ENCODE peak calls at places on chromosome 22, in ten cellular contexts. I, A, L, V, P, Z, R, G, N and B are unnamed samples.
A peak's percentile ranks its signal among the peaks of the same experiment; 100 is the strongest.

GRCh38 chr22:32707971-32708370 is 93.5 kb upstream of the TIMP3 start:
- DNase-seq in I (no peak), L (no peak), G (no peak), V (no peak), P (no peak), A (no peak), R (peak; percentile 69), Z (no peak), N (no peak), B (no peak)

GRCh38 chr22:48398181-48398905 is 1429.3 kb downstream of the BRD1 start:
- DNase-seq in V (no peak), A (no peak), Z (no peak), G (no peak), L (no peak), R (no peak), N (no peak), I (no peak), P (no peak), B (no peak)

GRCh38 chr22:42948205-42948804 is 66.6 kb downstream of the PACSIN2 start:
- DNase-seq in N (no peak), A (no peak), R (no peak), L (no peak), P (no peak), V (no peak), G (no peak), Z (no peak), I (no peak), B (no peak)

GRCh38 chr22:32281092-32281491 is 25.9 kb upstream of the SLC5A4 start:
- DNase-seq in V (no peak), L (peak; percentile 66), N (no peak), G (no peak), A (no peak), I (no peak), P (no peak), Z (no peak), R (peak; percentile 31), B (no peak)

GRCh38 chr22:41285441-41285819 is 557 bp downstream of the RANGAP1 start:
- DNase-seq in A (peak; percentile 64), P (peak; percentile 61), N (peak; percentile 76), R (peak; percentile 98), I (peak; percentile 44), Z (no peak), V (no peak), G (no peak), L (peak; percentile 93), B (peak; percentile 50)

GRCh38 chr22:23128269-23129108 is 13.3 kb downstream of the RSPH14 start:
- DNase-seq in L (peak; percentile 84), P (peak; percentile 91), R (peak; percentile 88), N (no peak), G (peak; percentile 84), Z (peak; percentile 62), I (peak; percentile 87), A (peak; percentile 72), V (peak; percentile 26), B (peak; percentile 88)

GRCh38 chr22:41822289-41823057 is 10.4 kb upstream of the SREBF2 start:
- DNase-seq in L (peak; percentile 81), A (no peak), P (peak; percentile 79), N (no peak), R (peak; percentile 68), I (no peak), V (no peak), Z (peak; percentile 32), G (no peak), B (no peak)

GRCh38 chr22:30167327-30167726 is 79.2 kb downstream of the LIF start:
- DNase-seq in P (no peak), A (no peak), R (no peak), G (no peak), Z (no peak), I (no peak), L (no peak), V (no peak), N (no peak), B (no peak)

GRCh38 chr22:37012262-37012904 is 6.9 kb downstream of the TST start:
- DNase-seq in G (no peak), R (peak; percentile 25), A (peak; percentile 70), N (no peak), P (no peak), Z (no peak), I (no peak), L (no peak), V (no peak), B (no peak)

GRCh38 chr22:48827228-48827810 is 1000.4 kb downstream of the BRD1 start:
- DNase-seq in G (no peak), P (no peak), L (no peak), V (no peak), I (no peak), R (no peak), N (peak; percentile 39), Z (no peak), A (no peak), B (no peak)

GRCh38 chr22:38419121-38419863 is 35.7 kb downstream of the KCNJ4 start:
- DNase-seq in V (no peak), G (no peak), L (no peak), R (no peak), P (no peak), I (no peak), Z (no peak), A (no peak), N (no peak), B (no peak)

GRCh38 chr22:24289138-24289537 is 18.5 kb downstream of the SPECC1L start:
- DNase-seq in A (no peak), L (peak; percentile 86), I (no peak), R (peak; percentile 82), G (no peak), V (peak; percentile 93), Z (peak; percentile 67), P (no peak), N (no peak), B (no peak)

GRCh38 chr22:24289781-24290181 is 19.1 kb downstream of the SPECC1L start:
- DNase-seq in A (no peak), I (no peak), G (no peak), L (peak; percentile 20), V (no peak), P (no peak), Z (no peak), N (no peak), R (peak; percentile 22), B (peak; percentile 15)

GRCh38 chr22:24290459-24290858 is 19.8 kb downstream of the SPECC1L start:
- DNase-seq in G (no peak), A (no peak), L (peak; percentile 34), P (no peak), V (no peak), N (no peak), I (no peak), Z (no peak), R (peak; percentile 59), B (no peak)

DNA sequence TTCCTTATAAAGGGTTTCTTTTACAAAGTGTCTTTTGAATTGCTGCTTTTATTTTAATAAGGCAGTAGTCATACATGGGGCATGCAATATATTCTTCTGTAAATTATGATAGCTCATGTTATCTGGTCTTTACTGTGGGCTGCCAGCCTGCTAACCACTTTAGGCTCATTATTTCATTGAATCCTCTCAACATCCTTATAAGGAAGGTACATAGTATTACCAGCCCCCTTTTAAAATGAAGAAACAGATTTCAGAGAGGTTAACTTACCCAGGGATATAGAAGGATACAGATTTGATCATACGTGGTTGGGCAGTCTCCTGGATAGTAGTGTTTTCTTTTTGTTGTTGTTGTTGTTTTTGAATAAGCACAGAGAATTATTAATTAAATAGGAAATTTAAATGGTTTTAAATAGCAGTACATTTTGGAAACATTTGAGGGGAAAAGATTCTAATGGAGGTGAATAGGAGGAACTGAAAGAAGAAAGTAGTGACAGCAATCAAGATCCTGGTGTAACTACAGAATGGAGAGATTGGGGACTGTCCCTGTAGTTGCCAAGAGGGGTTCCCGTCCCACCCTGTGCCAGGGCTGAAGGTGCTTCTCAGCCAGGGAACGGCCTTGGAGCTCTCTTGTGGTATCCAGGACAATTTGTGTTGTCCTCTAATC is 21.0 kb downstream of the SPECC1L start:
- DNase-seq in N (no peak), V (no peak), L (no peak), I (no peak), G (no peak), R (no peak), P (no peak), A (no peak), Z (no peak), B (no peak)
- TF ChIP-seq CTCF in N (no peak), V (no peak), L (no peak), I (no peak), G (no peak), R (no peak), P (no peak), A (no peak), Z (no peak), B (no peak)

DNA sequence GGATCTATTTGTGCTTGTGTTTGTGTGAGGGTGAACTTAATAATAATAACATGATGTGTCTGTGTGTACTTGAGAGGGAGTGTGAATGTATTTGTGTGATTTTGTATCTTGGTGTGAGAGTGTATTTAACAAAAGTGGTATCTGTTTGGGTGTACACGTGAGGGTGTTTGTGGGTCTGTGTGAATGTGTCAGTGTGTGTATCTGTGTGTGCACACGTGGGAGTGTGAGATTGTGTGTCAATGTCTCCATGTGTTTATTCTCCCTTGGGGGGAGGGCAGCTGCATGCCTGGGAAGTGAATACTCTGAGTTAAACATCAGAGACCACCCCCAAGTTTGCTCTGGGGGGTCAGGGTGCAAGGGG is 15.0 kb upstream of the RPS19BP1 start:
- DNase-seq in V (no peak), P (no peak), G (no peak), L (no peak), I (no peak), R (no peak), Z (no peak), A (no peak), N (no peak), B (no peak)
- TF ChIP-seq CTCF in V (no peak), P (no peak), G (no peak), L (no peak), I (no peak), R (no peak), Z (no peak), A (no peak), N (no peak), B (no peak)

GRCh38 chr22:29112102-29112501 is 39.3 kb downstream of the KREMEN1 start:
- DNase-seq in L (no peak), R (no peak), Z (no peak), I (no peak), P (no peak), N (no peak), V (no peak), G (no peak), A (no peak), B (no peak)
- TF ChIP-seq CTCF in L (no peak), R (no peak), Z (no peak), I (no peak), P (no peak), N (no peak), V (no peak), G (no peak), A (no peak), B (no peak)

DNA sequence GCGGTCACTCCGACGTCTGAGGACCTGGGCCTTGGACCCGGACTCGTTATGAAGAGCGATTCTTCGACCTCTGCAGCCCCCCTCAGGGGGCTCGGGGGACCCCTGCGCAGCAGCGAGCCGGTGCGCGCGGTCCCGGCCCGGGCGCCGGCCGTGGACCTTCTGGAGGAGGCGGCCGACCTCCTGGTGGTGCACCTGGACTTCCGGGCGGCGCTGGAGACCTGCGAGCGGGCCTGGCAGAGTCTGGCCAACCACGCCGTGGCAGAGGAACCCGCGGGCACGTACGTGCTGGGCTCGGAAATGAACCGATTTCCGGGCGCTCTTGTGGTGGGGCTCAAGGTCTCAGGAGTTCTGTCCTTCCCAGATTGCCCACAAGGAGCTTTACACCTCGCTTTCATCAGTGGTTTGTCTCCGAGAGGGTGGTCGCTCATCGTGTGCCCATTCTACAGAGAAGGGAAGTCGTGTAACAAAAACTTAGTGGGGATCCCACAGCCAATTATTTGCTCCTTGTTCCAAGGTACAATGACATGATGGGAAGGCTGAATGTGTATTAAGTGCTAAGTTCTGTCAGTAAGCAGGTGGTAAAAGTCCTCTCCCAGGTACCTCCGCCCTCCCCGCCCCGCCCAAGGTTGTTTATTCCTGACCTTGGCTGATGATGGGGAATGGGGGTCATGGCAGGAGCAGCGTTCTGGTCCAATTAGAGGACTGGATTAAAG is 695 bp downstream of the PEX26 start:
- DNase-seq in P (peak; percentile 70), V (no peak), I (peak; percentile 51), Z (no peak), N (no peak), A (peak; percentile 59), R (peak; percentile 59), G (no peak), L (no peak), B (peak; percentile 33)
- TF ChIP-seq CTCF in P (no peak), V (peak; percentile 20), I (no peak), Z (no peak), N (no peak), A (no peak), R (no peak), G (peak; percentile 20), L (peak; percentile 15), B (no peak)